ENCODE peak calls at places on chromosomes 7 and 10, in ten cellular contexts. A is SK-N-SH; V is CD8-positive, alpha-beta T cell; Z is stomach; Y is astrocyte of the spinal cord; F is choroid plexus epithelial cell; T is brain microvascular endothelial cell; E is transverse colon; B is tibial nerve; L is spleen. S is an unnamed sample.

GRCh38 chr7:128007293-128007680 is 23.9 kb downstream of the LRRC4 start:
- DNase-seq in L (no peak), E (no peak), Y (no peak), B (no peak), A (no peak), Z (no peak), V (no peak), T (no peak), F (no peak), S (no peak)

GRCh38 chr7:44980393-44981034 is 1.7 kb upstream of the MYO1G start:
- DNase-seq in V (peak; percentile 64), T (peak; percentile 51), F (peak; percentile 48), B (no peak), E (no peak), L (peak; percentile 73), Y (peak; percentile 18), Z (no peak), A (no peak), S (no peak)

GRCh38 chr7:39978252-39978934 is 28.3 kb downstream of the CDK13 start:
- DNase-seq in A (peak; percentile 24), V (no peak), B (no peak), T (no peak), L (no peak), Z (no peak), Y (no peak), F (no peak), E (no peak), S (no peak)

GRCh38 chr10:62376064-62377025 is 2.2 kb downstream of the ZNF365 start:
- DNase-seq in A (no peak), L (no peak), T (no peak), B (no peak), E (no peak), Y (no peak), V (no peak), Z (no peak), F (no peak), S (no peak)

GRCh38 chr10:112240441-112240840 is 42.8 kb upstream of the TECTB start:
- DNase-seq in F (no peak), V (no peak), Z (no peak), Y (no peak), B (no peak), T (no peak), A (no peak), E (no peak), L (no peak), S (no peak)

GRCh38 chr7:42982604-42983115 is 50.5 kb downstream of the MRPL32 start:
- DNase-seq in Z (no peak), E (no peak), F (no peak), L (no peak), V (no peak), A (no peak), Y (no peak), T (no peak), B (no peak), S (no peak)

GRCh38 chr10:47118326-47118725 is 181.7 kb upstream of the GDF10 start:
- DNase-seq in A (no peak), T (no peak), B (no peak), Y (no peak), V (no peak), F (no peak), E (no peak), Z (no peak), L (no peak), S (no peak)

GRCh38 chr7:43850348-43851116 is 18.8 kb downstream of the MRPS24 start:
- DNase-seq in F (no peak), T (no peak), L (no peak), A (no peak), Y (no peak), Z (no peak), B (no peak), E (no peak), V (no peak), S (no peak)

GRCh38 chr7:86643478-86644281 is at the start of gene GRM3:
- DNase-seq in Y (peak; percentile 5), T (peak; percentile 0), B (no peak), E (no peak), Z (no peak), V (no peak), F (no peak), L (no peak), A (peak; percentile 79), S (no peak)

GRCh38 chr7:86644282-86645173 is 819 bp downstream of the GRM3 start:
- DNase-seq in Y (no peak), E (no peak), T (no peak), B (no peak), L (no peak), V (no peak), A (peak; percentile 67), Z (no peak), F (no peak), S (no peak)

GRCh38 chr7:86645676-86646276 is 2.1 kb downstream of the GRM3 start:
- DNase-seq in L (no peak), Z (no peak), A (peak; percentile 8), Y (no peak), B (no peak), E (no peak), F (no peak), T (no peak), V (no peak), S (no peak)

GRCh38 chr7:86647340-86648094 is 3.8 kb downstream of the GRM3 start:
- DNase-seq in V (no peak), T (no peak), Z (no peak), F (no peak), A (no peak), E (no peak), L (no peak), B (no peak), Y (no peak), S (no peak)

DNA sequence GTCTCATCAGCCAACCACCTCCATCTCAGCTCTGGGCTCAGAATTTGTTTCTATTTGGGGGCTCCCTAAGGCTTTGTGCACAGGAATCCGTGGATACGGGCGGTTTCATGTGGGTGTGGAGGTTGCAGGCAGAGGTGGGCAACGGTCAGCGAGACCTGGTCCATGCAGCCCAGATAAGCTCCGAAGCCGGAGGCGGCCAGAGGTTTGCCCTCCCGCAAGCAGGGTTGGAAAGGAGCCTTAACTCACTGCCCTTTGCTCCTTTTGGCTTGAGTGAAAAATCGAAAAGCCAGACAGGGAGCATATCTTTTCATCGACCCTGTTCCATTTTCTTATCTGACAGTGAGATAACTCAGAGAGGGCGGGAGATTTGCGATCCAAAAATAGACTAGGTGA is 1.5 kb downstream of the GRM3 start:
- DNase-seq in V (no peak), Z (no peak), Y (no peak), B (no peak), E (no peak), L (no peak), T (no peak), A (no peak), F (no peak), S (no peak)
- H3K4me3 ChIP-seq in V (no peak overlapping the region), Z (peak overlapping the region; percentile 37), Y (no peak overlapping the region), B (no peak overlapping the region), E (no peak overlapping the region), L (no peak overlapping the region), T (no peak overlapping the region), A (no peak overlapping the region), F (no peak overlapping the region), S (no peak overlapping the region)

DNA sequence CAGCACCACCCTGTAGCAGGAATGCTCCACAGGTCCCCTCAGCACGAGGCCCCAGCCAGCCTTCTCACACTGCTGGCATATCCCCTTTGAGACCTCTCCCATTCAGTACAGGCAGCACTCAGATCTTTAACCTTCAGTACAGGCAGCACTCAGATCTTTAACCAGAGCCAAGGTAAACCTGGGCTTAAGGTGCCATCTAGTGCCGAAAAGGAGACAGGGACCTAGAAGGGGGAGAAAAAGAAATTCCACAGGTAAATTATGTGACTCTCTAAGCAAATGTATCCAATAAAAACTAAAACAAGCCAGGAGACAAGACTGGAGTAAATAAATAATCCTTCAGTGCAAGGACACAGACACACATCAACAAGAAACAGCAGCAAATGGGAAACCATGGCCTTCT is 358.6 kb downstream of the PTPRN2 start:
- DNase-seq in V (no peak), A (no peak), L (no peak), Z (no peak), T (no peak), B (no peak), E (no peak), Y (no peak), F (peak; percentile 5), S (no peak)
- TF ChIP-seq CTCF in V (no peak), A (no peak), L (no peak), Z (no peak), T (no peak), B (no peak), E (no peak), Y (no peak), F (no peak), S (no peak)

DNA sequence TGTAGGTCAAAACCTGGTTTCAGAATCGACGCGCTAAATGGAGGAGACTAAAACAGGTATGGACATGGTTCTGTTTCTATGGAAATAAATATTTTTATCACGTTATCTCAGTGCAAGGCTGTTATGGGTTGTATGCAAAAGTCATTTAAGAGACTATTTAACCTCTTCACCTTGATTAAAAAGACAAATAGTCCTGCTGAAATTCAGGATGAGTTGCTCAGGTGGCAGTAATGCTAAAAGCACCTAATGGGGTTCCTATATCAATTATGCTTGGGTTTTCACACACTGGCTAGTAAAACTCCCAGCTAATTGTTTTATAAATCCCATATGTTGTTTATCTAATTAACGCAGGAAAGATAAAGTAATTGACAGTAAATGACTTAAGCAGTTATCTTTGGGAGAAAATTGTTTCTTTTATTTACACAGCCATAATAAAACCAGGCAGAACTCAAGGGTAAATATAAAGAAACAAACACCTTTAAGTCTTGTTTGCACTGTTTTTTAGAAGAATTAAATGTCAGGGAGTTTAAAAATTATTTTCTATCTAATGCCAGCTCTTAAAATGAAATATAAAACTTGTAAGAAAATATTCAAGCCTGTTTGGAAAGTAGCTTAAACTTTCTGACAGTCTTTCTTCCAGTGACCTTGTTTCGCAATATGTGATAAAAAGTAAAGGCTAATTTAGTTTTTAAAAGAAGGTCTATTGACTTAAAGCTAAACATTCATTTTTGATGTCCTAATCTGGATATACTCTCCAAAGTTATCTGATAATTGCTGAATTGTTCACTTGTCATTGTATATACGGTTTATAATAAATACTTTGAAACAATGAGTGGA is 3.2 kb downstream of the HHEX start:
- DNase-seq in B (no peak), L (no peak), E (no peak), Z (no peak), Y (no peak), T (no peak), F (no peak), V (no peak), A (no peak), S (no peak)
- H3K4me3 ChIP-seq in B (peak overlapping the region; percentile 65), L (peak overlapping the region; percentile 15), E (no peak overlapping the region), Z (peak overlapping the region; percentile 88), Y (no peak overlapping the region), T (no peak overlapping the region), F (no peak overlapping the region), V (no peak overlapping the region), A (no peak overlapping the region), S (peak overlapping the region; percentile 80)

GRCh38 chr10:100345570-100346330 is 1.3 kb upstream of the SCD start:
- DNase-seq in A (no peak), L (no peak), Z (no peak), V (no peak), B (no peak), Y (peak; percentile 79), T (peak; percentile 58), E (no peak), F (peak; percentile 83), S (no peak)

GRCh38 chr10:100341953-100342626 is 4.9 kb upstream of the SCD start:
- DNase-seq in B (no peak), E (peak; percentile 68), Y (peak; percentile 60), T (peak; percentile 46), V (peak; percentile 51), F (peak; percentile 84), Z (peak; percentile 55), L (no peak), A (peak; percentile 73), S (peak; percentile 37)

GRCh38 chr10:100344386-100344785 is 2.6 kb upstream of the SCD start:
- DNase-seq in Z (no peak), E (no peak), V (no peak), F (no peak), Y (no peak), L (no peak), A (no peak), B (no peak), T (no peak), S (no peak)

GRCh38 chr10:100340948-100341847 is 5.8 kb upstream of the SCD start:
- DNase-seq in F (no peak), V (no peak), Y (peak; percentile 50), B (peak; percentile 22), L (peak; percentile 77), T (no peak), Z (no peak), E (no peak), A (no peak), S (no peak)

GRCh38 chr10:100342627-100342972 is 4.4 kb upstream of the SCD start:
- DNase-seq in B (no peak), L (no peak), A (no peak), Y (no peak), F (no peak), V (no peak), E (no peak), Z (no peak), T (no peak), S (no peak)
- TF ChIP-seq CTCF in B (no peak), L (no peak), A (no peak), Y (no peak), F (no peak), V (peak; percentile 16), E (no peak), Z (peak; percentile 9), T (no peak), S (no peak)